ENCODE peak calls at places on chromosome 12, in nine cellular contexts. G is stomach, C is astrocyte of the spinal cord, D is fibroblast of lung, T is psoas muscle, S is fibroblast of the aortic adventitia, H is neural progenitor cell, M is dorsolateral prefrontal cortex, P is left ventricle myocardium inferior. X is an unnamed sample.

GRCh38 chr12:23209793-23210192 is 584.8 kb downstream of the ETNK1 start:
- DNase-seq in G (no peak), C (no peak), D (peak), T (no peak), S (no peak), H (no peak), M (no peak), P (no peak), X (peak)

GRCh38 chr12:87427770-87428169 is 601.4 kb downstream of the C12orf50 start:
- DNase-seq in G (no peak), C (peak), D (no peak), T (no peak), S (peak), H (no peak), M (no peak), P (no peak), X (no peak)

GRCh38 chr12:632102-632696 is 31.0 kb downstream of the NINJ2 start:
- DNase-seq in G (peak), C (peak), D (peak), T (no peak), S (peak), H (peak), M (no peak), P (no peak), X (peak)

GRCh38 chr12:92341333-92341691 is 195.7 kb upstream of the BTG1 start:
- DNase-seq in G (no peak), C (no peak), D (no peak), T (no peak), S (peak), H (no peak), M (no peak), P (no peak), X (no peak)

GRCh38 chr12:57525615-57526383 is 3.2 kb downstream of the MBD6 start:
- DNase-seq in G (no peak), C (no peak), D (no peak), T (no peak), S (no peak), H (no peak), M (no peak), P (no peak), X (no peak)

GRCh38 chr12:103470664-103471063 is 25.1 kb downstream of the C12orf42 start:
- DNase-seq in G (no peak), C (no peak), D (no peak), T (no peak), S (no peak), H (no peak), M (no peak), P (no peak), X (no peak)

GRCh38 chr12:3207858-3208257 is 130.7 kb downstream of the TSPAN9 start:
- DNase-seq in G (no peak), C (no peak), D (no peak), T (no peak), S (no peak), H (peak), M (no peak), P (no peak), X (no peak)

GRCh38 chr12:43444940-43445564 is 107.0 kb downstream of the ADAMTS20 start:
- DNase-seq in G (peak), C (peak), D (peak), T (no peak), S (peak), H (peak), M (no peak), P (no peak), X (peak)

GRCh38 chr12:32139064-32139421 is 32.4 kb downstream of the BICD1 start:
- DNase-seq in G (no peak), C (peak), D (peak), T (no peak), S (peak), H (peak), M (no peak), P (no peak), X (peak)

GRCh38 chr12:57216931-57217871 is 607 bp downstream of the NXPH4 start:
- DNase-seq in G (no peak), C (no peak), D (no peak), T (no peak), S (peak), H (no peak), M (no peak), P (no peak), X (no peak)

GRCh38 chr12:60148831-60149230 is 553.0 kb downstream of the SLC16A7 start:
- DNase-seq in G (no peak), C (peak), D (peak), T (peak), S (peak), H (no peak), M (no peak), P (no peak), X (peak)

GRCh38 chr12:10936495-10936894 is 2.6 kb downstream of the TAS2R14 start:
- DNase-seq in G (no peak), C (no peak), D (no peak), T (no peak), S (no peak), H (no peak), M (no peak), P (no peak), X (no peak)

GRCh38 chr12:103632554-103633216 is 45.6 kb downstream of the STAB2 start:
- DNase-seq in G (peak), C (peak), D (peak), T (peak), S (peak), H (peak), M (no peak), P (no peak), X (peak)

GRCh38 chr12:52089491-52089890 is 10.0 kb downstream of the SMIM41 start:
- DNase-seq in G (no peak), C (no peak), D (no peak), T (no peak), S (no peak), H (no peak), M (no peak), P (no peak), X (no peak)

GRCh38 chr12:106188249-106188648 is 49.5 kb upstream of the NUAK1 start:
- DNase-seq in G (no peak), C (no peak), D (no peak), T (no peak), S (no peak), H (peak), M (no peak), P (no peak), X (no peak)

GRCh38 chr12:96427269-96427729 is 27.1 kb upstream of the CDK17 start:
- DNase-seq in G (peak), C (peak), D (peak), T (peak), S (peak), H (peak), M (peak), P (peak), X (peak)

GRCh38 chr12:52259850-52260249 is 14.6 kb upstream of the KRT86 start:
- DNase-seq in G (no peak), C (no peak), D (peak), T (no peak), S (no peak), H (no peak), M (no peak), P (no peak), X (no peak)

GRCh38 chr12:28191018-28191595 is 851 bp downstream of the CCDC91 start:
- DNase-seq in G (no peak), C (no peak), D (no peak), T (no peak), S (no peak), H (no peak), M (peak), P (no peak), X (no peak)

GRCh38 chr12:132525833-132526455 is 36.0 kb downstream of the FBRSL1 start:
- DNase-seq in G (no peak), C (no peak), D (no peak), T (no peak), S (no peak), H (peak), M (peak), P (no peak), X (no peak)

GRCh38 chr12:14567311-14568195 is at the start of gene PLBD1:
- DNase-seq in G (peak), C (peak), D (peak), T (peak), S (peak), H (peak), M (peak), P (peak), X (peak)

GRCh38 chr12:33676866-33677265 is 237.2 kb upstream of the SYT10 start:
- DNase-seq in G (no peak), C (no peak), D (no peak), T (no peak), S (no peak), H (no peak), M (no peak), P (no peak), X (no peak)

GRCh38 chr12:78388461-78388860 is 476.1 kb upstream of the SYT1 start:
- DNase-seq in G (no peak), C (no peak), D (no peak), T (no peak), S (no peak), H (no peak), M (no peak), P (no peak), X (no peak)

GRCh38 chr12:72642726-72643125 is 370.6 kb downstream of the TRHDE start:
- DNase-seq in G (no peak), C (no peak), D (no peak), T (no peak), S (no peak), H (no peak), M (no peak), P (no peak), X (no peak)

GRCh38 chr12:6554168-6554989 is 1.5 kb downstream of the IFFO1 start:
- DNase-seq in G (peak), C (peak), D (peak), T (peak), S (peak), H (peak), M (peak), P (peak), X (peak)

GRCh38 chr12:138898-139534 is 72.4 kb downstream of the IQSEC3 start:
- DNase-seq in G (no peak), C (no peak), D (peak), T (no peak), S (peak), H (peak), M (no peak), P (peak), X (peak)

GRCh38 chr12:18567787-18568186 is 170.0 kb downstream of the PLCZ1 start:
- DNase-seq in G (no peak), C (no peak), D (no peak), T (no peak), S (no peak), H (no peak), M (no peak), P (no peak), X (no peak)

GRCh38 chr12:13707829-13708228 is 273.6 kb downstream of the GRIN2B start:
- DNase-seq in G (no peak), C (no peak), D (no peak), T (no peak), S (no peak), H (no peak), M (no peak), P (no peak), X (no peak)

GRCh38 chr12:96343347-96343954 is 56.8 kb downstream of the CDK17 start:
- DNase-seq in G (no peak), C (peak), D (no peak), T (no peak), S (no peak), H (no peak), M (no peak), P (no peak), X (peak)

GRCh38 chr12:8890313-8891084 is 23.8 kb upstream of the PHC1 start:
- DNase-seq in G (peak), C (peak), D (peak), T (no peak), S (peak), H (peak), M (no peak), P (no peak), X (peak)

GRCh38 chr12:49552425-49552824 is 13.6 kb downstream of the KCNH3 start:
- DNase-seq in G (no peak), C (no peak), D (no peak), T (peak), S (no peak), H (no peak), M (no peak), P (no peak), X (no peak)

GRCh38 chr12:52120951-52121847 is 41.7 kb downstream of the SMIM41 start:
- DNase-seq in G (no peak), C (no peak), D (no peak), T (no peak), S (no peak), H (no peak), M (no peak), P (no peak), X (no peak)

GRCh38 chr12:9363145-9363544 is 154.9 kb upstream of the PZP start:
- DNase-seq in G (no peak), C (no peak), D (no peak), T (no peak), S (no peak), H (no peak), M (no peak), P (no peak), X (no peak)

GRCh38 chr12:102300824-102301461 is 103.3 kb upstream of the PMCH start:
- DNase-seq in G (no peak), C (peak), D (peak), T (no peak), S (peak), H (peak), M (no peak), P (no peak), X (peak)

GRCh38 chr12:18430425-18431048 is 169.2 kb downstream of the PIK3C2G start:
- DNase-seq in G (peak), C (peak), D (peak), T (no peak), S (peak), H (peak), M (no peak), P (peak), X (peak)

GRCh38 chr12:30753233-30753632 is 1.5 kb downstream of the CAPRIN2 start:
- DNase-seq in G (no peak), C (peak), D (peak), T (no peak), S (peak), H (peak), M (no peak), P (no peak), X (peak)

GRCh38 chr12:99234702-99235101 is 412.9 kb upstream of the GARIN6 start:
- DNase-seq in G (no peak), C (no peak), D (no peak), T (no peak), S (no peak), H (no peak), M (no peak), P (no peak), X (no peak)
- H3K4me3 ChIP-seq in G (no peak), C (no peak), D (no peak), T (no peak), S (no peak), H (no peak), M (no peak), P (no peak), X (no peak)

GRCh38 chr12:26046203-26046602 is 78.6 kb downstream of the BHLHE41 start:
- DNase-seq in G (no peak), C (no peak), D (no peak), T (no peak), S (no peak), H (no peak), M (no peak), P (no peak), X (no peak)

GRCh38 chr12:26042645-26043044 is 82.2 kb downstream of the BHLHE41 start:
- DNase-seq in G (no peak), C (no peak), D (no peak), T (no peak), S (no peak), H (no peak), M (no peak), P (no peak), X (no peak)

GRCh38 chr12:26043139-26044006 is 81.5 kb downstream of the BHLHE41 start:
- DNase-seq in G (no peak), C (no peak), D (peak), T (no peak), S (no peak), H (no peak), M (no peak), P (no peak), X (no peak)

GRCh38 chr12:26044007-26044394 is 80.8 kb downstream of the BHLHE41 start:
- DNase-seq in G (no peak), C (peak), D (peak), T (no peak), S (peak), H (no peak), M (no peak), P (no peak), X (no peak)

DNA sequence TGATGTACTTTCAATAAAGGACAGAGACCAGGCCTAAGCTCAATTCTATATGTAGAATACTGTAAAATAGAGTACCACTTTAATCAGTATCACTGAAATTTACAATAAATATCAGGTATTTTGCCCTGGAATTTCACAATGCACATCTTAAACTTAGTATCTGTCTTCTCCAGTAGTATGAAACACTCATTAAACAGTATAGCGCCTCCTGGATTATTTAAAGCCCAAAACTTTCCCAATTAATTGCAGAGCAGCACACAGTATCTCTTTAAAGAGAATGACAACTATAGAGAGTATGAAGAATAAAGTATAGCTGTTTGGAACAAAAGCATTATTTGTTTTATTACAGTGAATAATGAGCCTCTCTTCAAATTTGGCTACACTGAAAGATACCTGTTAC is 80.2 kb downstream of the BHLHE41 start:
- DNase-seq in G (no peak), C (no peak), D (no peak), T (no peak), S (no peak), H (no peak), M (no peak), P (no peak), X (no peak)
- TF ChIP-seq CTCF in G (no peak), C (no peak), D (no peak), T (no peak), S (no peak), H (peak), M (no peak), P (no peak), X (no peak)

DNA sequence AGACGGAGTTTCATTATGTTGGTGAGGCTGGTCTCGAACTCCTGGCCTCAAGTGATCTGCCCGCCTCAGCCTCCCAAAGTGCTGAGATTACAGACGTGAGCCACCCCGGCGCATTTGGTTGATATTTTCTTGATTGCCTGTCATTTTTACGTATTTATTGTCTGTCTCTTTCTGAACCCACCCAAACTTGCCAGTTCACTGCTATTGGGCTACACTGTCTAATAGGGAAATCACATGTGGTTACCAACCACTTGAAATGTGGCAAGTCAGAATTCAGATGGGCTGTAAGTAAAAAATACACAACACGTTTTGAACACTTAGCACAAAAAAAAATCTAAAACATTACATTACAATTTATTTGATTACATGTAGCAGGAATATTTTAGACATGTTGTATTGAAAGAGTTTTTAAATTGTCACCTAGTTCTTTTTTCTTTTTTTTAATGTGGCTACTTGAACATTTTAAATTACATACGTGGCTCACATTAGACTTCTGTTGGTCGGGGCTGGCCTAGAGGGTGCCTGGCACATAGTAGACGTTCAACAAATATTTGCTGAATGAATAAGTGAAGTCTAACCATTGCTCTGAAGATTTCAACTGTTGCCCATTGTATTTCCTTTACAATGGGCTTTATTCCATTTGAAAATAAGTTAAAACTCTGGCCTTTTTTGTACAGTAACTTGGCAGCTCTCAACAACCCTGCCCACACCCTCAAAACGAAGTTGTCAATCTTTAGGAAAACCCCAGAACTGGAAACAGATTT is 1.9 kb downstream of the WSB2 start:
- DNase-seq in G (no peak), C (peak), D (no peak), T (no peak), S (peak), H (no peak), M (no peak), P (no peak), X (no peak)
- H3K4me3 ChIP-seq in G (peak), C (peak), D (peak), T (peak), S (peak), H (no peak), M (no peak), P (peak), X (peak)

DNA sequence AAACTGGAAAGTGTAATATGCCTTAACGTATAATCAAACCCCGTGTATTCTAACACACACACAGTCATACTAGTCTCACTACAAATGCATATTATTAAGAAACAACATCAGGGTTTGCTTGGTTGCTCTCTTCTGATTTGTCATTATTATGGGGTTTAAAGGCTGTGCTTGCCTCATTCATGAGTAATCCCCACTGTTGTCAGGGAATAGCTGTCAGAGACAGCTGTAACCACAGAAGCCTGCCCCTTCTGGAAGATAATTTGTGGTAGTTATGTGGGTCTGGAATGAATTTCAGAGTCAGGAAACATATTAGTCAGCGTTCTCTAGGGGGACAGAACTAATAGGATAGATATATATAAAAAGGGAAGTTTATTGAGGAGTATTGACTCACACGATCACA is 456.9 kb upstream of the TMEM132C start:
- DNase-seq in G (no peak), C (peak), D (peak), T (no peak), S (peak), H (no peak), M (no peak), P (no peak), X (peak)
- TF ChIP-seq CTCF in G (no peak), C (peak), D (no peak), T (no peak), S (peak), H (no peak), M (no peak), P (no peak), X (peak)

GRCh38 chr12:62737201-62737600 is 197.7 kb downstream of the PPM1H start:
- DNase-seq in G (no peak), C (no peak), D (no peak), T (no peak), S (no peak), H (no peak), M (peak), P (no peak), X (no peak)

GRCh38 chr12:62730649-62731377 is 204.1 kb downstream of the PPM1H start:
- DNase-seq in G (no peak), C (peak), D (peak), T (no peak), S (peak), H (no peak), M (no peak), P (no peak), X (peak)

GRCh38 chr12:62731378-62731710 is 203.6 kb downstream of the PPM1H start:
- DNase-seq in G (no peak), C (no peak), D (no peak), T (no peak), S (no peak), H (no peak), M (no peak), P (no peak), X (no peak)

GRCh38 chr12:62736596-62736995 is 198.4 kb downstream of the PPM1H start:
- DNase-seq in G (no peak), C (no peak), D (no peak), T (no peak), S (no peak), H (no peak), M (no peak), P (no peak), X (no peak)

GRCh38 chr12:62732861-62733427 is 202.0 kb downstream of the PPM1H start:
- DNase-seq in G (no peak), C (peak), D (peak), T (no peak), S (peak), H (no peak), M (no peak), P (no peak), X (peak)
- H3K4me3 ChIP-seq in G (no peak), C (no peak), D (no peak), T (no peak), S (no peak), H (no peak), M (no peak), P (no peak), X (no peak)

GRCh38 chr12:66036317-66036716 is 94.2 kb downstream of the LLPH start:
- DNase-seq in G (no peak), C (peak), D (peak), T (peak), S (peak), H (no peak), M (no peak), P (peak), X (peak)

GRCh38 chr12:66032739-66033138 is 97.8 kb downstream of the LLPH start:
- DNase-seq in G (no peak), C (no peak), D (no peak), T (no peak), S (no peak), H (no peak), M (no peak), P (no peak), X (no peak)

GRCh38 chr12:66030217-66030781 is 100.3 kb downstream of the LLPH start:
- DNase-seq in G (no peak), C (no peak), D (no peak), T (no peak), S (no peak), H (no peak), M (no peak), P (no peak), X (no peak)

GRCh38 chr12:66035289-66035961 is 95.1 kb downstream of the LLPH start:
- DNase-seq in G (no peak), C (peak), D (peak), T (no peak), S (peak), H (peak), M (no peak), P (no peak), X (peak)
- TF ChIP-seq CTCF in G (no peak), C (peak), D (peak), T (peak), S (peak), H (peak), M (no peak), P (peak), X (peak)